ENCODE peak calls at places on chromosomes 2 and 18, in four cellular contexts. Q, W, O and D are unnamed samples.

GRCh38 chr2:80217446-80217845 is 87.1 kb downstream of the LRRTM1 start:
- DNase-seq in Q (no peak), W (no peak), O (no peak), D (no peak)

GRCh38 chr2:58928942-58929341 is 687.8 kb upstream of the FANCL start:
- DNase-seq in Q (no peak), W (no peak), O (no peak), D (no peak)

GRCh38 chr2:234983011-234983726 is 31.4 kb downstream of the SH3BP4 start:
- DNase-seq in Q (no peak), W (no peak), O (no peak), D (no peak)

GRCh38 chr2:198168651-198169050 is 364.3 kb downstream of the PLCL1 start:
- DNase-seq in Q (no peak), W (no peak), O (no peak), D (no peak)

GRCh38 chr18:36187138-36187825 is at the start of gene MOCOS:
- DNase-seq in Q (peak), W (peak), O (peak), D (peak)

GRCh38 chr18:28584726-28585125 is 407.8 kb upstream of the CDH2 start:
- DNase-seq in Q (peak), W (no peak), O (no peak), D (peak)

GRCh38 chr18:48153641-48154481 is 223.4 kb upstream of the SMAD2 start:
- DNase-seq in Q (no peak), W (no peak), O (peak), D (no peak)

GRCh38 chr2:100104718-100105677 is 37.4 kb downstream of the AFF3 start:
- DNase-seq in Q (peak), W (peak), O (no peak), D (peak)

GRCh38 chr18:78526923-78527775 is 452.5 kb upstream of the SALL3 start:
- DNase-seq in Q (no peak), W (no peak), O (no peak), D (no peak)

GRCh38 chr2:71069376-71069775 is 928 bp downstream of the NAGK start:
- DNase-seq in Q (no peak), W (no peak), O (no peak), D (no peak)

GRCh38 chr18:79911871-79912270 is 39.6 kb downstream of the SLC66A2 start:
- DNase-seq in Q (no peak), W (no peak), O (no peak), D (no peak)

GRCh38 chr18:37662546-37663339 is 97.1 kb upstream of the CELF4 start:
- DNase-seq in Q (no peak), W (no peak), O (no peak), D (no peak)

GRCh38 chr2:78592547-78592946 is 433.0 kb upstream of the REG3G start:
- DNase-seq in Q (no peak), W (no peak), O (no peak), D (no peak)

GRCh38 chr2:25912851-25913695 is 34.8 kb upstream of the ASXL2 start:
- DNase-seq in Q (peak), W (no peak), O (no peak), D (no peak)

GRCh38 chr2:159133795-159134194 is 152.7 kb downstream of the WDSUB1 start:
- DNase-seq in Q (no peak), W (no peak), O (no peak), D (no peak)

GRCh38 chr2:23651187-23651983 is 266.4 kb downstream of the KLHL29 start:
- DNase-seq in Q (no peak), W (no peak), O (peak), D (no peak)

GRCh38 chr2:26245810-26246209 is 1.1 kb downstream of the HADHB start:
- DNase-seq in Q (no peak), W (no peak), O (peak), D (no peak)

GRCh38 chr2:70887550-70888229 is 48.0 kb upstream of the ATP6V1B1 start:
- DNase-seq in Q (peak), W (peak), O (no peak), D (no peak)

GRCh38 chr2:194166818-194167217 is 1490.2 kb upstream of the SLC39A10 start:
- DNase-seq in Q (no peak), W (no peak), O (peak), D (peak)

GRCh38 chr2:206603269-206603668 is 39.0 kb upstream of the FAM237A start:
- DNase-seq in Q (no peak), W (no peak), O (no peak), D (no peak)

GRCh38 chr18:74234326-74235171 is 57.2 kb downstream of the CYB5A start:
- DNase-seq in Q (no peak), W (no peak), O (peak), D (no peak)

GRCh38 chr18:46333371-46334199 is 229.4 kb downstream of the HAUS1 start:
- DNase-seq in Q (peak), W (peak), O (no peak), D (peak)

GRCh38 chr18:70421471-70421870 is 132.6 kb downstream of the SOCS6 start:
- DNase-seq in Q (no peak), W (no peak), O (no peak), D (no peak)

GRCh38 chr2:237876951-237877491 is 17.6 kb downstream of the RAMP1 start:
- DNase-seq in Q (no peak), W (no peak), O (no peak), D (no peak)

GRCh38 chr2:158413581-158413980 is 43.0 kb downstream of the CCDC148 start:
- DNase-seq in Q (no peak), W (no peak), O (no peak), D (no peak)

GRCh38 chr2:6325616-6326015 is 540.1 kb downstream of the CMPK2 start:
- DNase-seq in Q (no peak), W (no peak), O (no peak), D (no peak)

GRCh38 chr2:197107291-197108269 is 181.1 kb upstream of the PGAP1 start:
- DNase-seq in Q (no peak), W (no peak), O (no peak), D (no peak)

GRCh38 chr2:236352761-236353593 is 88.8 kb upstream of the ASB18 start:
- DNase-seq in Q (no peak), W (peak), O (no peak), D (no peak)

GRCh38 chr18:24019641-24020331 is 5.2 kb downstream of the TTC39C start:
- DNase-seq in Q (no peak), W (no peak), O (no peak), D (no peak)

GRCh38 chr2:99984781-99985525 is 157.4 kb downstream of the AFF3 start:
- DNase-seq in Q (no peak), W (no peak), O (no peak), D (no peak)

GRCh38 chr2:20542761-20543578 is 96.1 kb downstream of the RHOB start:
- DNase-seq in Q (no peak), W (no peak), O (no peak), D (no peak)

DNA sequence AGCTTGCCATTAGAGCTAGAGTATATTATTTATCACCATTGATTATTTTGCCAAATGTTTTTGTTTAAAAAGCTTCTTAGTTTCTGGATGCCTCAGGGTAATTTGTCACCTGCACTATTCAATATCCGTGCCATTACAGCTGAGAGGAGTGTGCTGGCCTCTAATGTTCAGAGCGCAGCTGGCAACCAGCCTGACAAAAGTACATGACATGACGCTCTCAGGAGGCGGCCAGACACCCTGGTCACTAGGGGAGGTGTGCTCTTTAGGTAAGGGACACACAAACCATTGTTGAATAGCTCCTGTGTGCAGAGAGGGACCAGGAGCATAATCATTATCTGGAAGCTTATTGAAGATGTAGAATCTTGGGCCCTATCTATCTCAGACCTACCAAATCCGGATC is 20.3 kb downstream of the LIMS1 start:
- DNase-seq in Q (no peak), W (no peak), O (no peak), D (no peak)
- TF ChIP-seq ELF4 in Q (no peak), W (no peak), O (no peak), D (no peak)

GRCh38 chr2:214127178-214127970 is 283.5 kb upstream of the VWC2L start:
- DNase-seq in Q (no peak), W (no peak), O (no peak), D (no peak)

GRCh38 chr2:214128040-214128439 is 282.8 kb upstream of the VWC2L start:
- DNase-seq in Q (no peak), W (no peak), O (no peak), D (no peak)

GRCh38 chr2:214130115-214130514 is 280.7 kb upstream of the VWC2L start:
- DNase-seq in Q (no peak), W (no peak), O (no peak), D (no peak)

GRCh38 chr2:214126135-214126534 is 284.7 kb upstream of the VWC2L start:
- DNase-seq in Q (no peak), W (no peak), O (no peak), D (no peak)
- TF ChIP-seq SP1 in Q (no peak), W (no peak), O (no peak), D (no peak)

GRCh38 chr18:26416652-26417150 is 131.7 kb downstream of the KCTD1 start:
- DNase-seq in Q (no peak), W (no peak), O (no peak), D (no peak)
- TF ChIP-seq ELF4 in Q (no peak), W (no peak), O (no peak), D (no peak)

DNA sequence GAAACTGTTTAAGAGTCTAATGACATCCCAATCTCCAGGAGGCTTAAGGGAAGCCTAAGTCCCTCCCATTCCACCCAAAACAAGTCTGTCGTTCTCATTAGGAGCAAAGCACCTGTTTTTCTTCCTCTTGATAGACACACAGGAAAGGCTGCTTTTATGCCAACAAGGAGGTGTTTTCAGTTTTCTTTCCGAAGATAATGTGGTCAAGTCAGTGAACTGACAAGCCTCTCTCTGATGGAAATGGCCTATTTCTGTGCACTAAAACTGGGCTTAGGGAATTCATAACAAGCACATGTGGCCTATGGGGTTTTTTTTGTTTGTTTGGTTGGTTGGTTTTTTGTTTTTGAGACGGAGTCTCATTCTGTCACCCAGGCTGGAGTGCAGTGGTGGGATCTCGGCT is 36.2 kb downstream of the FBLN7 start:
- DNase-seq in Q (no peak), W (no peak), O (no peak), D (no peak)
- TF ChIP-seq SP1 in Q (no peak), W (no peak), O (no peak), D (no peak)

DNA sequence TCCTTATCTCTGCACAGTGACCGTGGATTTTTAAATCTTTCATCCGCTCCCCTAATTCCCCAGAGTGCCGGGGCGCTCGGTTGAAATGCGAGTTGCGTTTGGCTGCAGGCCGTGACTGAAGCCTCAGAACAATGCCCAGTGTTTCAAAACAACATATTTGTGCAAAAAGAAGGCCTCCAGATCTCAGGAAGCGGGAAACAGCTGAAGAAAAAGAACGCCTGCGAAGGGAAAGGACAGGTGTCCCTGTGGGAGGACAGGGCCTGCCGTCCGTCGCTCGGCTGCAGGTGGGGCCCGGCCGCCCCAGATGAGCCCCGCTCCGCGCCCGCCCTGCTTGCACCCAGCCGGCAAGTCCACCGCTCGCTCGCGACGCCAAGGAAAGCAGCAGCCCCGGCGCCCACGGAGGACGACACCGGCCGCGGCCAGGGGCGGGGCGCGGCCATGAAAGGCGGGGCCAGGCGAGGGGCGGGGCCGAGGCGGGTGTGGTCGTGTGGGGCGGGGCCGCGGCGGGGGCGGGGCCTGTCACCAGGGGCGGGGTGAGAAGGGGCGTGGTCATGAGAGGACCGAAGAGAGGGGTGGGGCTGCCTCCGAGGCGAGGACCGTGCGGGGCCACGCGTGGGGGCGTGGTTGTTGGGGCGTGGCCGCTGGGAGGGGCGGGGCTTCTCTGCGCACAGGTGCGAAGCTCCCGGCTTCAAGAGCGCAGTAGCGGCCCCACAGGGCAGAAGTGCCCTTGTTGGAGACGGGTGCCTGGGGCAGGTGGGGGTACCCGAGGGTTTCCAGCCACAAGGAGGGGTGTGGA is 17.6 kb upstream of the BOK start:
- DNase-seq in Q (peak), W (peak), O (no peak), D (peak)
- TF ChIP-seq ELF4 in Q (no peak), W (no peak), O (no peak), D (no peak)

DNA sequence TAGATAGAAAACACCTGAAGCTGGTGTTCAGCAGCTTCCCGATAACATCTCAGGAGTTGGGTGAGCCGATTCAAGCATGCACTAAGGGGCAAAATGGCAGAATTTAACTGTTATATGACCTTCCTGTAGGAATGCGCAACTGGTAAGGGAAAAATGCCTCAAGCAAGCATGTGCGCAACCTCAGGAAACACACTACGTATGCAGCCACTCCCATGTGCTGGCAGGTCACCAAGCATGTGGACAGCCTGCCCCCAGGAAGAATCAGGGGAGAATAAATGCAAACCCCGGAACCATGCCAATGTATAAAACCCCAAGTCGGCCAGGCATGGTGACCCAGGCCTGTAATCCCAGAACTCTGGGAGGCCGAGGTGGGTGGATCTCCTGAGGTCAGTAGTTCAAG is 645.6 kb downstream of the NYAP2 start:
- DNase-seq in Q (no peak), W (no peak), O (no peak), D (no peak)
- TF ChIP-seq SP1 in Q (no peak), W (no peak), O (no peak), D (no peak)